ENCODE peak calls at places on chromosomes 4 and X, in nine cellular contexts. T is Caco-2; Q is nucleus accumbens; U is CD4-positive, alpha-beta T cell; W is aorta; N is stimulated activated naive B cell treated with anti-CD40 and anti-IgM and Interleukin-4, amounts not matched to agents 10 μg/mL and 1 μg/mL and 100 μg/mL, for 72 hours; L is AG09309; I is amygdala; Z is brain microvascular endothelial cell. E is an unnamed sample.

GRCh38 chr4:126630171-126630570 is 1002.6 kb upstream of the INTU start:
- DNase-seq in T (no peak), Q (no peak), U (no peak), W (no peak), N (no peak), L (no peak), I (no peak), Z (no peak), E (no peak)

GRCh38 chrX:124226129-124226528 is 106.3 kb upstream of the TEX13D start:
- DNase-seq in T (no peak), Q (no peak), U (no peak), W (no peak), N (no peak), L (no peak), I (no peak), Z (no peak), E (no peak)

GRCh38 chr4:41192136-41192535 is 22.2 kb downstream of the APBB2 start:
- DNase-seq in T (no peak), Q (no peak), U (no peak), W (no peak), N (no peak), L (no peak), I (no peak), Z (no peak), E (no peak)

GRCh38 chrX:6985537-6985936 is 162.0 kb upstream of the STS start:
- DNase-seq in T (no peak), Q (no peak), U (no peak), W (no peak), N (no peak), L (no peak), I (no peak), Z (no peak), E (no peak)

GRCh38 chrX:7941390-7942042 is 14.3 kb upstream of the PNPLA4 start:
- DNase-seq in T (no peak), Q (peak), U (no peak), W (no peak), N (no peak), L (no peak), I (no peak), Z (peak), E (no peak)

GRCh38 chr4:137376312-137376711 is 156.0 kb downstream of the PCDH18 start:
- DNase-seq in T (no peak), Q (no peak), U (no peak), W (no peak), N (no peak), L (no peak), I (no peak), Z (no peak), E (no peak)

GRCh38 chrX:40891798-40892197 is 156.5 kb upstream of the MED14 start:
- DNase-seq in T (no peak), Q (no peak), U (no peak), W (no peak), N (no peak), L (no peak), I (no peak), Z (no peak), E (no peak)

GRCh38 chrX:56793112-56793430 is 64.0 kb downstream of the NBDY start:
- DNase-seq in T (no peak), Q (no peak), U (no peak), W (no peak), N (no peak), L (no peak), I (no peak), Z (no peak), E (no peak)

GRCh38 chr4:38169524-38169923 is 209.3 kb downstream of the PTTG2 start:
- DNase-seq in T (no peak), Q (no peak), U (no peak), W (no peak), N (no peak), L (no peak), I (no peak), Z (no peak), E (no peak)

GRCh38 chr4:165563851-165564250 is 185.0 kb downstream of the CPE start:
- DNase-seq in T (no peak), Q (no peak), U (no peak), W (no peak), N (no peak), L (no peak), I (no peak), Z (no peak), E (no peak)

GRCh38 chr4:8427761-8428287 is 12.7 kb downstream of the ACOX3 start:
- DNase-seq in T (no peak), Q (peak), U (no peak), W (no peak), N (peak), L (no peak), I (no peak), Z (peak), E (no peak)

GRCh38 chr4:78310732-78311100 is 240.9 kb upstream of the ANXA3 start:
- DNase-seq in T (no peak), Q (no peak), U (no peak), W (no peak), N (no peak), L (no peak), I (no peak), Z (no peak), E (no peak)

GRCh38 chr4:61437923-61438322 is 237.8 kb downstream of the ADGRL3 start:
- DNase-seq in T (no peak), Q (no peak), U (no peak), W (no peak), N (no peak), L (no peak), I (no peak), Z (no peak), E (no peak)

GRCh38 chr4:102862016-102862415 is 6.8 kb upstream of the CISD2 start:
- DNase-seq in T (no peak), Q (no peak), U (no peak), W (no peak), N (no peak), L (no peak), I (no peak), Z (no peak), E (no peak)

GRCh38 chrX:139290310-139290709 is 240.2 kb upstream of the F9 start:
- DNase-seq in T (no peak), Q (no peak), U (no peak), W (no peak), N (no peak), L (no peak), I (no peak), Z (no peak), E (no peak)

GRCh38 chr4:82865592-82865991 is 25.4 kb downstream of the SEC31A start:
- DNase-seq in T (no peak), Q (no peak), U (no peak), W (no peak), N (no peak), L (peak), I (no peak), Z (peak), E (no peak)

GRCh38 chrX:97898798-97899197 is 1015.1 kb downstream of the RPA4 start:
- DNase-seq in T (no peak), Q (no peak), U (no peak), W (no peak), N (no peak), L (peak), I (no peak), Z (no peak), E (no peak)

GRCh38 chr4:25654971-25655963 is at the start of gene SLC34A2:
- DNase-seq in T (peak), Q (no peak), U (no peak), W (no peak), N (no peak), L (no peak), I (no peak), Z (no peak), E (no peak)

GRCh38 chr4:87465739-87466366 is 43.5 kb downstream of the NUDT9 start:
- DNase-seq in T (no peak), Q (no peak), U (no peak), W (no peak), N (no peak), L (peak), I (no peak), Z (peak), E (peak)

GRCh38 chr4:180668732-180669131 is 1574.5 kb upstream of the TENM3 start:
- DNase-seq in T (no peak), Q (no peak), U (no peak), W (peak), N (no peak), L (no peak), I (no peak), Z (no peak), E (no peak)

GRCh38 chr4:48780867-48781219 is 764 bp upstream of the FRYL start:
- DNase-seq in T (no peak), Q (peak), U (no peak), W (no peak), N (no peak), L (no peak), I (no peak), Z (peak), E (no peak)

GRCh38 chrX:13759152-13759718 is 24.7 kb downstream of the OFD1 start:
- DNase-seq in T (no peak), Q (no peak), U (no peak), W (no peak), N (no peak), L (no peak), I (no peak), Z (no peak), E (no peak)

GRCh38 chr4:113116414-113117345 is 67.2 kb downstream of the ANK2 start:
- DNase-seq in T (peak), Q (peak), U (no peak), W (no peak), N (no peak), L (no peak), I (peak), Z (no peak), E (no peak)

GRCh38 chr4:92387459-92388069 is 83.8 kb downstream of the GRID2 start:
- DNase-seq in T (no peak), Q (no peak), U (no peak), W (no peak), N (no peak), L (no peak), I (no peak), Z (peak), E (peak)

GRCh38 chr4:124177647-124178425 is 534.7 kb downstream of the ANKRD50 start:
- DNase-seq in T (no peak), Q (no peak), U (no peak), W (no peak), N (no peak), L (peak), I (no peak), Z (peak), E (no peak)

GRCh38 chr4:141081921-141082381 is 51.3 kb downstream of the RNF150 start:
- DNase-seq in T (no peak), Q (no peak), U (no peak), W (no peak), N (no peak), L (no peak), I (no peak), Z (no peak), E (no peak)

GRCh38 chrX:15714529-15714928 is 23.5 kb upstream of the CA5B start:
- DNase-seq in T (no peak), Q (no peak), U (no peak), W (no peak), N (no peak), L (no peak), I (peak), Z (no peak), E (no peak)

GRCh38 chr4:67988986-67989385 is 25.7 kb upstream of the TMPRSS11A start:
- DNase-seq in T (no peak), Q (no peak), U (no peak), W (no peak), N (no peak), L (no peak), I (no peak), Z (no peak), E (no peak)

GRCh38 chr4:108492816-108493595 is 127.4 kb upstream of the RPL34 start:
- DNase-seq in T (no peak), Q (no peak), U (no peak), W (no peak), N (no peak), L (no peak), I (no peak), Z (peak), E (no peak)

GRCh38 chr4:47488706-47489105 is 3.6 kb downstream of the ATP10D start:
- DNase-seq in T (no peak), Q (no peak), U (no peak), W (no peak), N (no peak), L (no peak), I (no peak), Z (no peak), E (no peak)

GRCh38 chr4:123037809-123038208 is 115.4 kb upstream of the NUDT6 start:
- DNase-seq in T (no peak), Q (no peak), U (no peak), W (no peak), N (no peak), L (no peak), I (no peak), Z (peak), E (no peak)

GRCh38 chr4:183175631-183176232 is 76.7 kb downstream of the WWC2 start:
- DNase-seq in T (no peak), Q (no peak), U (no peak), W (no peak), N (no peak), L (no peak), I (no peak), Z (no peak), E (no peak)

GRCh38 chr4:5458676-5459075 is 249.7 kb downstream of the EVC2 start:
- DNase-seq in T (no peak), Q (no peak), U (no peak), W (no peak), N (no peak), L (no peak), I (no peak), Z (no peak), E (no peak)

E was measured in frontal cortex.